ENCODE peak calls at places on chromosomes 11 and 22, in seven cellular contexts. F is esophagus muscularis mucosa, U is tibial nerve, V is Peyer's patch, X is lower leg skin, N is gastrocnemius medialis, W is A549. B is an unnamed sample.

GRCh38 chr11:9527481-9528140 is 45.9 kb upstream of the WEE1 start:
- DNase-seq in U (peak; percentile 38), V (no peak), F (no peak), N (no peak), W (no peak), X (peak; percentile 67), B (no peak)

GRCh38 chr22:19760652-19761002 is at the start of gene TBX1:
- DNase-seq in X (no peak), U (no peak), W (no peak), N (no peak), F (no peak), V (no peak), B (no peak)

GRCh38 chr22:28714043-28714442 is 27.6 kb downstream of the CHEK2 start:
- DNase-seq in N (no peak), F (no peak), V (no peak), W (no peak), X (no peak), U (no peak), B (no peak)

GRCh38 chr11:2422461-2423156 is 21.7 kb downstream of the TRPM5 start:
- DNase-seq in W (no peak), F (no peak), X (no peak), N (no peak), V (no peak), U (no peak), B (no peak)

GRCh38 chr11:125591659-125592304 is 870 bp upstream of the STT3A start:
- DNase-seq in W (peak; percentile 10), F (no peak), U (peak; percentile 22), N (peak; percentile 7), X (peak; percentile 43), V (peak; percentile 42), B (peak; percentile 90)

GRCh38 chr11:45178890-45179663 is 32.6 kb downstream of the PRDM11 start:
- DNase-seq in W (no peak), U (no peak), V (no peak), X (no peak), F (no peak), N (no peak), B (no peak)

GRCh38 chr11:70421123-70421522 is 22.8 kb downstream of the CTTN start:
- DNase-seq in N (no peak), F (no peak), X (no peak), V (no peak), W (no peak), U (no peak), B (no peak)

GRCh38 chr11:107707807-107708206 is 4.0 kb downstream of the SLN start:
- DNase-seq in N (no peak), F (no peak), U (no peak), W (no peak), V (no peak), X (no peak), B (no peak)

GRCh38 chr11:122261546-122261945 is 145.5 kb upstream of the BLID start:
- DNase-seq in F (no peak), W (no peak), N (no peak), V (no peak), X (no peak), U (no peak), B (no peak)

GRCh38 chr11:59617876-59618275 is 2.3 kb upstream of the OSBP start:
- DNase-seq in F (no peak), X (no peak), W (no peak), U (no peak), N (no peak), V (no peak), B (no peak)

GRCh38 chr11:59614277-59615131 is 1.1 kb downstream of the OSBP start:
- DNase-seq in V (no peak), N (no peak), W (no peak), F (no peak), X (no peak), U (no peak), B (no peak)

GRCh38 chr11:59616396-59616982 is 915 bp upstream of the OSBP start:
- DNase-seq in W (no peak), U (no peak), N (no peak), F (no peak), V (no peak), X (no peak), B (peak; percentile 98)

GRCh38 chr11:59615132-59615636 is 390 bp downstream of the OSBP start:
- DNase-seq in F (no peak), N (peak; percentile 45), V (peak; percentile 76), X (peak; percentile 59), U (peak; percentile 9), W (peak; percentile 28), B (peak; percentile 92)

GRCh38 chr11:59615637-59616395 is at the start of gene OSBP:
- DNase-seq in N (peak; percentile 100), U (peak; percentile 100), W (peak; percentile 99), V (peak; percentile 99), X (peak; percentile 100), F (peak; percentile 100), B (peak; percentile 99)
- TF ChIP-seq CTCF in N (no peak), U (peak; percentile 62), W (no peak), V (no peak), X (no peak), F (peak; percentile 33), B (peak; percentile 9)

GRCh38 chr11:64859542-64860414 is 15.3 kb upstream of the CDC42BPG start:
- DNase-seq in U (no peak), F (no peak), X (no peak), N (no peak), V (peak; percentile 78), W (no peak), B (peak; percentile 88)

GRCh38 chr11:64856382-64857227 is 12.2 kb upstream of the CDC42BPG start:
- DNase-seq in X (peak; percentile 78), V (no peak), W (peak; percentile 81), U (no peak), F (no peak), N (peak; percentile 89), B (no peak)

GRCh38 chr11:64858467-64859401 is 14.3 kb upstream of the CDC42BPG start:
- DNase-seq in F (no peak), U (no peak), W (no peak), N (peak; percentile 96), X (no peak), V (peak; percentile 84), B (peak; percentile 94)

GRCh38 chr11:64855596-64856304 is 11.3 kb upstream of the CDC42BPG start:
- DNase-seq in V (peak; percentile 17), W (no peak), N (no peak), X (no peak), F (no peak), U (no peak), B (no peak)

DNA sequence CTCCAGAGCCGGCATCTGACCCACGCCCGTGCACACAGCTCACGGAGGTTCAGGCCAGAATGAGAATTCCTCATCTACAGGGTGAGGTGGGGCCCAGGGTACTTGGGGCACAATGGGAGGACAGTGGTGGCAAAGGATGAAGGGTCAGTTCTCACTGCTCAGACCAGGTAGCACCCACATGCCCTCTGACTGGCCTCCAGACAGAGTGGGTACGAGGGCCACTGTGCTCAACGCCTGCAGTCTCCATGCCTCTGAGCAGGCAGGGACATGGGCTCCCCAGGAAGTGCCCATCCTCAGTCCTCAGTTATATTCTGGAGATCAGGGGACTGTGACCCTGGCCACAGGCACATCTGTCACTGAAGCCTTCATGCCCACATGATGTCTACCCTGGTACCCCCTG is 13.0 kb upstream of the CDC42BPG start:
- DNase-seq in F (no peak), W (no peak), X (no peak), V (no peak), U (no peak), N (no peak), B (no peak)
- TF ChIP-seq POLR2A in F (no peak), W (no peak), X (no peak), V (no peak), U (no peak), N (no peak), B (no peak)

GRCh38 chr11:18792827-18793226 is 1.2 kb upstream of the PTPN5 start:
- DNase-seq in W (no peak), F (no peak), U (no peak), X (no peak), V (no peak), N (no peak), B (no peak)

GRCh38 chr11:18789942-18790341 is 1.7 kb downstream of the PTPN5 start:
- DNase-seq in F (no peak), W (no peak), V (no peak), U (no peak), N (no peak), X (no peak), B (no peak)

GRCh38 chr11:18792066-18792591 is 531 bp upstream of the PTPN5 start:
- DNase-seq in N (no peak), U (no peak), V (no peak), F (no peak), X (no peak), W (no peak), B (no peak)

GRCh38 chr11:18790820-18791174 is 801 bp downstream of the PTPN5 start:
- DNase-seq in V (no peak), F (no peak), X (no peak), W (no peak), U (no peak), N (no peak), B (no peak)

GRCh38 chr11:18791175-18792065 is at the start of gene PTPN5:
- DNase-seq in U (no peak), F (no peak), X (no peak), W (no peak), V (no peak), N (no peak), B (no peak)
- H3K4me3 ChIP-seq in U (peak within 1 kb of the TSS; percentile 23), F (peak within 1 kb of the TSS; percentile 47), X (peak within 1 kb of the TSS; percentile 15), W (peak within 1 kb of the TSS; percentile 54), V (peak within 1 kb of the TSS; percentile 37), N (peak within 1 kb of the TSS; percentile 43), B (peak within 1 kb of the TSS; percentile 34)

GRCh38 chr11:34357646-34358257 is at the start of gene ABTB2:
- DNase-seq in W (peak; percentile 96), V (peak; percentile 98), U (peak; percentile 99), X (peak; percentile 97), N (peak; percentile 98), F (peak; percentile 99), B (peak; percentile 99)

GRCh38 chr11:34358258-34358665 is 452 bp upstream of the ABTB2 start:
- DNase-seq in U (peak; percentile 33), F (peak; percentile 92), N (peak; percentile 40), X (peak; percentile 49), W (peak; percentile 71), V (peak; percentile 31), B (peak; percentile 92)

GRCh38 chr11:34358666-34359547 is 1.1 kb upstream of the ABTB2 start:
- DNase-seq in N (peak; percentile 80), W (peak; percentile 82), X (peak; percentile 80), U (peak; percentile 94), V (peak; percentile 81), F (peak; percentile 93), B (peak; percentile 93)

GRCh38 chr11:34360056-34360455 is 2.2 kb upstream of the ABTB2 start:
- DNase-seq in N (no peak), F (no peak), V (no peak), X (no peak), U (no peak), W (no peak), B (no peak)

DNA sequence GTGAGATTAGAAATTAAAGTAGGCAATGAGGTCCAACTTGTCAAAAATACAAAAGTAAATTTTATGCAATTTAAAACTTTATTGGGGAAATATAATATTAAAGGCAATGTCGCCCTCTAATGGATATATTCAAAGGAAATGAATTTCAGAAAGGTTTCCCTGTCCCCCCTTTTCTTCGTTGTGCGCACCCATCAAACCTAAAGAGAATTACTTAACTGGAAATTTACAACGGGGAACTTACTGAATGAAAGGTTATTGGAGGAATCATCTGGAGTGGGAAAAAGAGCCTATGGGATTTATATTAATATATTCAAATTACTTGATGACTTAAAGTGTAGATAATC is 1.7 kb upstream of the ABTB2 start:
- DNase-seq in W (no peak), V (no peak), N (no peak), U (no peak), X (no peak), F (peak; percentile 70), B (no peak)
- TF ChIP-seq CTCF in W (peak; percentile 40), V (no peak), N (peak; percentile 62), U (peak; percentile 67), X (no peak), F (no peak), B (peak; percentile 59)

B was measured in spleen.